ENCODE peak calls at places on chromosomes 5 and 9, in five cellular contexts. Z is H1, E is GM12878, N is K562, T is HepG2. X is an unnamed sample.

GRCh38 chr5:146005723-146006122 is 69.3 kb downstream of the SH3RF2 start:
- DNase-seq in N (no peak), Z (no peak), E (no peak), T (no peak), X (no peak)

GRCh38 chr5:79843450-79844388 is 147.3 kb downstream of the MTX3 start:
- DNase-seq in T (no peak), N (no peak), Z (no peak), E (no peak), X (no peak)

GRCh38 chr5:147467973-147468508 is 41.8 kb downstream of the DPYSL3 start:
- DNase-seq in Z (no peak), N (no peak), E (no peak), T (no peak), X (no peak)

GRCh38 chr5:160929343-160929742 is 77.3 kb upstream of the ATP10B start:
- DNase-seq in N (no peak), Z (no peak), E (no peak), T (no peak), X (no peak)

GRCh38 chr9:131856105-131856504 is 116.2 kb upstream of the RAPGEF1 start:
- DNase-seq in N (peak), Z (peak), T (peak), E (no peak), X (peak)

GRCh38 chr9:134879664-134880483 is 736 bp upstream of the FCN2 start:
- DNase-seq in E (no peak), N (no peak), T (no peak), Z (no peak), X (no peak)

GRCh38 chr5:55062039-55062779 is 38.2 kb downstream of the GZMK start:
- DNase-seq in E (no peak), Z (no peak), N (no peak), T (no peak), X (no peak)

GRCh38 chr9:94867842-94868312 is 141.4 kb downstream of the AOPEP start:
- DNase-seq in Z (no peak), T (no peak), E (no peak), N (no peak), X (peak)

GRCh38 chr5:88452820-88453219 is 184.2 kb upstream of the TMEM161B start:
- DNase-seq in E (no peak), T (no peak), Z (no peak), N (no peak), X (no peak)

GRCh38 chr5:89595065-89595464 is 712.1 kb upstream of the MEF2C start:
- DNase-seq in N (no peak), Z (no peak), T (no peak), E (no peak), X (no peak)

GRCh38 chr9:129838707-129839259 is 3.5 kb downstream of the USP20 start:
- DNase-seq in T (no peak), Z (no peak), E (no peak), N (peak), X (no peak)

GRCh38 chr5:71461360-71461759 is 5.9 kb downstream of the BDP1 start:
- DNase-seq in E (no peak), Z (no peak), T (no peak), N (no peak), X (no peak)

GRCh38 chr5:42596817-42597216 is 159.8 kb upstream of the CCDC152 start:
- DNase-seq in Z (no peak), T (peak), E (no peak), N (no peak), X (no peak)

GRCh38 chr5:42598311-42598710 is 158.3 kb upstream of the CCDC152 start:
- DNase-seq in T (no peak), Z (no peak), N (no peak), E (no peak), X (no peak)

GRCh38 chr5:42592401-42592800 is 164.2 kb upstream of the CCDC152 start:
- DNase-seq in T (no peak), N (no peak), Z (no peak), E (no peak), X (no peak)

GRCh38 chr5:42597318-42597937 is 159.2 kb upstream of the CCDC152 start:
- DNase-seq in T (no peak), E (no peak), Z (no peak), N (no peak), X (no peak)

GRCh38 chr5:42595597-42595996 is 161.0 kb upstream of the CCDC152 start:
- DNase-seq in E (no peak), Z (no peak), N (no peak), T (no peak), X (no peak)
- TF ChIP-seq KDM1A in E (no peak), Z (no peak), N (no peak), T (no peak), X (no peak)

DNA sequence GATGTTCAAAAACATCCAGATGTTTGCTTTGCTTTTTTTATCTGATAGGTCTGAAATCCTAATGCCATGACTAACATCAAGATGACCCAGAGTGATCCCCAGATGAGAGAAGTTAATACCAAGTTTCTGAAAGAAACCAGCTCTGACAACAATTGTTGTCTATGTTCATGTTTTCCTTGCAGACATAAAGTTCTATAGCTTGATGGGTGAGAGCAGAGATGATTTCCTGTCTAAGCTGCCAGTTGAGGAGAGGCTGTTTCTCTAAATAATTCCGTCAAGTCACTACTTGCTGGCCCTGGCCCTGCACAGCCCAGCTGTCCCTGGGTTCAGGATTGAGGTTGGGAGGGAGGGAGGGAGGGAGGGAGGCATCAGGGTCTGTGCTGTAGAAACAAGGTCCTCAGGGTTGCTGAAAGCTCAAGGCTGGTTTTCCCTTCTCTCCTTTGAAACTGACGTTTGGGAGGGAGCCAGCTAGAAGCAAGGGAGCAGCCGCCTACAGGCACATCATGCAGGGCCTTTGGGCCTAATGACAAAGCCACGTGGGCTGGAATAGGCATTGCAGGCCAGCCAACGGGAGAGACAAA is 3.9 kb downstream of the SPARC start:
- DNase-seq in Z (no peak), E (no peak), T (no peak), N (no peak), X (no peak)
- TF ChIP-seq POLR2A in Z (no peak), E (no peak), T (no peak), N (no peak), X (no peak)

GRCh38 chr9:9341203-9341602 is 1271.6 kb downstream of the PTPRD start:
- DNase-seq in N (no peak), T (no peak), E (no peak), Z (peak), X (no peak)
- TF ChIP-seq KDM1A in N (no peak), T (no peak), E (no peak), Z (no peak), X (no peak)

DNA sequence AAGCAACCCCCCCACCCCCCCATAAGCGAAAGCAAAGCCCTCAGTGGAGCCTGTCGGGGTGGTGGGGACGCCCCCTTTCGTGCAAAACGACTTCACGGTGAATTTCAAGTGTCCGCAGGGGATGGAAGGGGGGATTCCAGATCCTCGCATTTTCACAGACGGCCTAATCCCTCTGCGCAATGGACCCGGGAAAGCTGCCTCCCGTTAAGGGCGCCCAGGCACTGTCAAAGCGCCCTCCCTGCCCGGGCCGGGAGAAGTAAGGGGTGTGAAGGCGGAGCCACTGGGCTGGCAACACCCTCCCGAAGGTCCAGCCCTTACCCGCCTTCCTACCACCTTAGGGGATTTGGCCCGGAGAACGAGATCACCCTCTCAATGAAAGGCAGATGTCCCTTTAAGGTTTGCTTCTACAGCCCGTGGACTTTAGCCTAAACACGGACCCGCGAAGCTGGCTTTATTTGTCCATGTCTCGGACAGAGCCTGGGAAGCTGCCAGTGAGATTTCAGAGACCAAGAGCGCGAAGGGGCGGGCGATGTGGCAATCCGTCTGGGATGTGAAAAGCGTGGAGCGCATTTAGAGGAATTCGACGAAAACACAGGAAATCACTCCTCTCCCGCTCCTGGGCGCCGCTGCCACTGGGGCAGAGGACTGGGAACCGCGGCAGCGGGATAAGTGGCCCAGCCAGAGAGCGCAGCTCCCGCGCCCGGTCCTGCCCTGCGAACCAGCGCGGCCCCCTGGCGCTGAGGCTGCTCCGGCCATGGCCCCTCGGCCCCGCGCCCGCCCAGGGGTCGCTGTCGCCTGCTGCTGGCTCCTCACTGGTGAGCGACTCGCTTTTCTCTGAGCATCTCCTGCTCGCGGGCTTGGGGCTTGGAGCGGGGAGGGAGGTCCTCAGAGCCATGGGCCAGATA is at the start of the genes ITGA1 and PELO:
- DNase-seq in E (no peak), Z (peak), T (peak), N (no peak), X (peak)
- TF ChIP-seq POLR2A in E (no peak), Z (peak), T (peak), N (no peak), X (no peak)

GRCh38 chr5:149432377-149432776 is 53.3 kb upstream of the IL17B start:
- DNase-seq in N (no peak), Z (no peak), E (no peak), T (no peak), X (no peak)
- TF ChIP-seq KDM1A in N (no peak), Z (no peak), E (no peak), T (no peak), X (no peak)

GRCh38 chr9:251398-251797 is 36.7 kb downstream of the DOCK8 start:
- DNase-seq in E (no peak), Z (no peak), T (no peak), N (peak), X (no peak)
- TF ChIP-seq POLR2A in E (no peak), Z (no peak), T (no peak), N (no peak), X (no peak)

DNA sequence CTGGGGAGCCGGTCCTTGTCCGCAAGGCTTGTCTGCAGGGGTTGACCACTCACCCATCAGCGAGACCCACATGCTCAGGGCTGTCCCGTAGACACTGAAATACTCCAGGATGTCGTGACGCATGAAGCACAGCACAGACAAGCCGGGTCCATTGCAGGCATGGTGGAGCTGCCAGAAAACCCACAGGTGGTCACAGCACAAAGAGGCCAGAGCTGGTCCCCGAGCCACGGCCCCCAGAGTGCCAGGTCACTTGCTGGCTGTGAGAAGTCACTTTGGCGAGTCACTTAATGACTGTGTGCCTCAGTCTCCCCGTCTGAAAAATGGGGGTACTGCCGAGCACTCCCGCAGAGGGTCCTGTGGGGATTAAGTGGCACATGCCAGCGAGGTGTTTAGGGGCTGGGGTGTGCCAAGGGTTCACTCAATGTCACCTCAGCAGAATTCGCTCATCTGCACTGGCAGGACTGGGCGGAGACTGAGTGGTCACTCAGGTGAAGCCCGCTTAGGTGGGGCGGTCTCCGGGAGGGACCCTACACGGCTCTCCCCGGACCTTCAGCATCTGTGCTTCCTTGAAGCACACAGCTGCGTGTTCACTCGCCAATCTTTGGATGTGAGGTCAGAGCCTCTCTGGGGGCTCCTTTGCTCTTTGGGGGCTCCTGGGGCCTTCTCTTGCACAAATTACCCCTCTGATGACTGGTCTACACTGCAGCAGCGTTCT is 4.5 kb downstream of the MYMK start:
- DNase-seq in N (no peak), T (no peak), Z (no peak), E (no peak), X (no peak)
- TF ChIP-seq KDM1A in N (no peak), T (no peak), Z (no peak), E (no peak), X (no peak)

GRCh38 chr9:98117984-98118639 is 910 bp downstream of the TRIM14 start:
- DNase-seq in E (no peak), T (peak), N (peak), Z (no peak), X (peak)
- TF ChIP-seq POLR2A in E (no peak), T (no peak), N (no peak), Z (no peak), X (no peak)

GRCh38 chr5:75521195-75521594 is 9.5 kb downstream of the POLK start:
- DNase-seq in Z (no peak), E (no peak), T (no peak), N (no peak), X (no peak)

GRCh38 chr5:75524071-75524470 is 12.4 kb downstream of the POLK start:
- DNase-seq in T (no peak), N (no peak), E (peak), Z (no peak), X (no peak)

GRCh38 chr5:75522542-75522941 is 10.9 kb downstream of the POLK start:
- DNase-seq in N (no peak), T (no peak), Z (no peak), E (no peak), X (no peak)

GRCh38 chr5:75523275-75523674 is 11.6 kb downstream of the POLK start:
- DNase-seq in E (no peak), Z (no peak), T (peak), N (no peak), X (no peak)

GRCh38 chr5:75522025-75522424 is 10.3 kb downstream of the POLK start:
- DNase-seq in Z (no peak), E (no peak), T (no peak), N (no peak), X (no peak)
- TF ChIP-seq KDM1A in Z (no peak), E (no peak), T (no peak), N (no peak), X (no peak)

X was measured in A549.